ENCODE peak calls at places on chromosomes 5 and 9, in eight cellular contexts. One of them, this sample, is unnamed.

GRCh38 chr5:158398360-158399201 is 539.6 kb upstream of the CLINT1 start:
- DNase-seq in CD8-positive, alpha-beta T cell: no peak
- DNase-seq in dorsolateral prefrontal cortex: no peak
- DNase-seq in ovary: no peak
- DNase-seq in AG04450: no peak
- DNase-seq in naive thymus-derived CD4-positive, alpha-beta T cell: no peak
- DNase-seq in right cardiac atrium: no peak
- DNase-seq in IMR-90: no peak
- DNase-seq in this sample: no peak

GRCh38 chr9:92954078-92954861 is 6.9 kb downstream of the FGD3 start:
- DNase-seq in CD8-positive, alpha-beta T cell: peak
- DNase-seq in right cardiac atrium: no peak
- DNase-seq in dorsolateral prefrontal cortex: no peak
- DNase-seq in naive thymus-derived CD4-positive, alpha-beta T cell: peak
- DNase-seq in IMR-90: no peak
- DNase-seq in AG04450: no peak
- DNase-seq in ovary: no peak
- DNase-seq in this sample: peak

GRCh38 chr9:87405677-87406544 is 91.8 kb upstream of the DAPK1 start:
- DNase-seq in CD8-positive, alpha-beta T cell: no peak
- DNase-seq in right cardiac atrium: no peak
- DNase-seq in dorsolateral prefrontal cortex: no peak
- DNase-seq in AG04450: no peak
- DNase-seq in naive thymus-derived CD4-positive, alpha-beta T cell: no peak
- DNase-seq in IMR-90: no peak
- DNase-seq in ovary: peak
- DNase-seq in this sample: peak

GRCh38 chr9:33157960-33158359 is 9.2 kb downstream of the B4GALT1 start:
- DNase-seq in ovary: no peak
- DNase-seq in IMR-90: no peak
- DNase-seq in dorsolateral prefrontal cortex: no peak
- DNase-seq in AG04450: no peak
- DNase-seq in right cardiac atrium: no peak
- DNase-seq in CD8-positive, alpha-beta T cell: no peak
- DNase-seq in naive thymus-derived CD4-positive, alpha-beta T cell: no peak
- DNase-seq in this sample: peak

GRCh38 chr5:14870347-14871083 is 1.1 kb downstream of the ANKH start:
- DNase-seq in IMR-90: no peak
- DNase-seq in CD8-positive, alpha-beta T cell: peak
- DNase-seq in ovary: no peak
- DNase-seq in AG04450: no peak
- DNase-seq in naive thymus-derived CD4-positive, alpha-beta T cell: peak
- DNase-seq in right cardiac atrium: peak
- DNase-seq in dorsolateral prefrontal cortex: peak
- DNase-seq in this sample: no peak

GRCh38 chr9:38619556-38620447 is 594 bp downstream of the ANKRD18A start:
- DNase-seq in dorsolateral prefrontal cortex: no peak
- DNase-seq in AG04450: no peak
- DNase-seq in CD8-positive, alpha-beta T cell: no peak
- DNase-seq in right cardiac atrium: peak
- DNase-seq in ovary: no peak
- DNase-seq in IMR-90: no peak
- DNase-seq in naive thymus-derived CD4-positive, alpha-beta T cell: peak
- DNase-seq in this sample: no peak

GRCh38 chr5:154190652-154191304 is at the start of gene GALNT10:
- DNase-seq in CD8-positive, alpha-beta T cell: peak
- DNase-seq in IMR-90: peak
- DNase-seq in ovary: peak
- DNase-seq in right cardiac atrium: peak
- DNase-seq in dorsolateral prefrontal cortex: no peak
- DNase-seq in AG04450: no peak
- DNase-seq in naive thymus-derived CD4-positive, alpha-beta T cell: peak
- DNase-seq in this sample: no peak

GRCh38 chr5:138979684-138980275 is 104.6 kb upstream of the LRRTM2 start:
- DNase-seq in right cardiac atrium: no peak
- DNase-seq in naive thymus-derived CD4-positive, alpha-beta T cell: peak
- DNase-seq in dorsolateral prefrontal cortex: no peak
- DNase-seq in IMR-90: no peak
- DNase-seq in ovary: no peak
- DNase-seq in AG04450: no peak
- DNase-seq in CD8-positive, alpha-beta T cell: peak
- DNase-seq in this sample: peak

GRCh38 chr9:95626341-95626740 is 109.6 kb upstream of the PTCH1 start:
- DNase-seq in dorsolateral prefrontal cortex: no peak
- DNase-seq in IMR-90: no peak
- DNase-seq in ovary: no peak
- DNase-seq in right cardiac atrium: no peak
- DNase-seq in naive thymus-derived CD4-positive, alpha-beta T cell: no peak
- DNase-seq in AG04450: no peak
- DNase-seq in CD8-positive, alpha-beta T cell: no peak
- DNase-seq in this sample: no peak

GRCh38 chr5:74017786-74018211 is 391.8 kb downstream of the ARHGEF28 start:
- DNase-seq in ovary: no peak
- DNase-seq in IMR-90: peak
- DNase-seq in right cardiac atrium: no peak
- DNase-seq in AG04450: peak
- DNase-seq in CD8-positive, alpha-beta T cell: no peak
- DNase-seq in naive thymus-derived CD4-positive, alpha-beta T cell: no peak
- DNase-seq in dorsolateral prefrontal cortex: no peak
- DNase-seq in this sample: no peak
- H3K27ac ChIP-seq in ovary: no peak
- H3K27ac ChIP-seq in IMR-90: no peak
- H3K27ac ChIP-seq in right cardiac atrium: no peak
- H3K27ac ChIP-seq in AG04450: no peak
- H3K27ac ChIP-seq in CD8-positive, alpha-beta T cell: no peak
- H3K27ac ChIP-seq in naive thymus-derived CD4-positive, alpha-beta T cell: no peak
- H3K27ac ChIP-seq in dorsolateral prefrontal cortex: no peak
- H3K27ac ChIP-seq in this sample: no peak

GRCh38 chr5:69503144-69503488 is 10.5 kb downstream of the OCLN start:
- DNase-seq in right cardiac atrium: no peak
- DNase-seq in AG04450: no peak
- DNase-seq in naive thymus-derived CD4-positive, alpha-beta T cell: no peak
- DNase-seq in dorsolateral prefrontal cortex: no peak
- DNase-seq in IMR-90: no peak
- DNase-seq in CD8-positive, alpha-beta T cell: no peak
- DNase-seq in ovary: no peak
- DNase-seq in this sample: no peak

GRCh38 chr5:69498384-69498783 is 5.8 kb downstream of the OCLN start:
- DNase-seq in dorsolateral prefrontal cortex: no peak
- DNase-seq in CD8-positive, alpha-beta T cell: no peak
- DNase-seq in right cardiac atrium: no peak
- DNase-seq in IMR-90: no peak
- DNase-seq in naive thymus-derived CD4-positive, alpha-beta T cell: no peak
- DNase-seq in ovary: no peak
- DNase-seq in AG04450: no peak
- DNase-seq in this sample: no peak

GRCh38 chr5:69505306-69505705 is 12.7 kb downstream of the OCLN start:
- DNase-seq in right cardiac atrium: no peak
- DNase-seq in naive thymus-derived CD4-positive, alpha-beta T cell: no peak
- DNase-seq in dorsolateral prefrontal cortex: no peak
- DNase-seq in ovary: no peak
- DNase-seq in IMR-90: no peak
- DNase-seq in CD8-positive, alpha-beta T cell: no peak
- DNase-seq in AG04450: no peak
- DNase-seq in this sample: no peak

GRCh38 chr5:69504036-69504435 is 11.4 kb downstream of the OCLN start:
- DNase-seq in naive thymus-derived CD4-positive, alpha-beta T cell: no peak
- DNase-seq in right cardiac atrium: no peak
- DNase-seq in IMR-90: peak
- DNase-seq in CD8-positive, alpha-beta T cell: no peak
- DNase-seq in ovary: no peak
- DNase-seq in AG04450: no peak
- DNase-seq in dorsolateral prefrontal cortex: no peak
- DNase-seq in this sample: no peak

DNA sequence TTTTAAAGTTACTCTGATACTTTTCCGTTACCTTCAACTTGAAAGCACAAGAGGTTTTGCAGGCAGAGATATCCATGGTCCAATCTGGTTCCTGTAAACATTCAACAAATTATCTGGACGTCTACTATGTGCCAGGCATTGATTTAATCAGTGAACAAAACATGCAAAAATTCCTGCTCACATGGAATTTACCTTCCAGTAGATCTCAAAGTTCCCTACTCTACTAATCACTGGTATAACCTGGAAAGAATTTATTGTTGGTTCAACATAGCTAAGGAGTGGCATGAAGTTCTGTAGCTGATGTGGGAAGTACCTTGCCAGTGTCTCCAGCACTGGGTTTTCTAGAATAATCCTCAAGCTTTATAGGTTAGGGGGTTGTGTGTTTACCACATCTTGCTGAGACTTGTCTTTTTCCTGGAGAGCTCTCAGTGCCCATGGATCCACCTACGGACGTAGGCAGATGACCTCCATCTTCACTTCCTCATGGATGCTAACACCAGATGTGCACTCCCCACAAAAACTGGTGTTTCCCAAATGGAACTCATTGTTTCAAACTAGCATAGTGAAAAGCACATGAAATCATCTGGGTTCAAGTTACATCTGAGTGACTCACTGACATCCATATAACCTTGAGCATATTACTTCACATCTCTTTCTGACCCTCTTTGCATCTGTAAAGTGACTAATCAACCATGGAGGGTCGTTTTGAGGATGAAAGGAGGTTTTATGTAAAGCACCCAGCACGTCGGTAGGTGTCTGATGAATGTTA is 10.0 kb downstream of the OCLN start:
- DNase-seq in IMR-90: peak
- DNase-seq in right cardiac atrium: no peak
- DNase-seq in AG04450: peak
- DNase-seq in CD8-positive, alpha-beta T cell: no peak
- DNase-seq in ovary: no peak
- DNase-seq in dorsolateral prefrontal cortex: no peak
- DNase-seq in naive thymus-derived CD4-positive, alpha-beta T cell: no peak
- DNase-seq in this sample: no peak
- H3K4me3 ChIP-seq in IMR-90: no peak
- H3K4me3 ChIP-seq in right cardiac atrium: no peak
- H3K4me3 ChIP-seq in AG04450: no peak
- H3K4me3 ChIP-seq in CD8-positive, alpha-beta T cell: no peak
- H3K4me3 ChIP-seq in ovary: no peak
- H3K4me3 ChIP-seq in dorsolateral prefrontal cortex: no peak
- H3K4me3 ChIP-seq in naive thymus-derived CD4-positive, alpha-beta T cell: no peak
- H3K4me3 ChIP-seq in this sample: no peak

GRCh38 chr5:137621306-137621705 is 114.6 kb downstream of the KLHL3 start:
- DNase-seq in IMR-90: no peak
- DNase-seq in AG04450: no peak
- DNase-seq in naive thymus-derived CD4-positive, alpha-beta T cell: no peak
- DNase-seq in CD8-positive, alpha-beta T cell: no peak
- DNase-seq in dorsolateral prefrontal cortex: no peak
- DNase-seq in ovary: no peak
- DNase-seq in right cardiac atrium: no peak
- DNase-seq in this sample: peak

GRCh38 chr5:137616046-137616445 is 116.9 kb upstream of the SPOCK1 start:
- DNase-seq in AG04450: no peak
- DNase-seq in dorsolateral prefrontal cortex: no peak
- DNase-seq in CD8-positive, alpha-beta T cell: no peak
- DNase-seq in naive thymus-derived CD4-positive, alpha-beta T cell: no peak
- DNase-seq in IMR-90: no peak
- DNase-seq in right cardiac atrium: no peak
- DNase-seq in ovary: no peak
- DNase-seq in this sample: peak

GRCh38 chr5:137617806-137618205 is 118.1 kb downstream of the KLHL3 start:
- DNase-seq in naive thymus-derived CD4-positive, alpha-beta T cell: no peak
- DNase-seq in AG04450: no peak
- DNase-seq in CD8-positive, alpha-beta T cell: no peak
- DNase-seq in IMR-90: peak
- DNase-seq in dorsolateral prefrontal cortex: no peak
- DNase-seq in ovary: no peak
- DNase-seq in right cardiac atrium: no peak
- DNase-seq in this sample: peak

GRCh38 chr5:137619191-137619870 is 116.6 kb downstream of the KLHL3 start:
- DNase-seq in ovary: peak
- DNase-seq in right cardiac atrium: peak
- DNase-seq in AG04450: peak
- DNase-seq in naive thymus-derived CD4-positive, alpha-beta T cell: no peak
- DNase-seq in dorsolateral prefrontal cortex: no peak
- DNase-seq in CD8-positive, alpha-beta T cell: no peak
- DNase-seq in IMR-90: peak
- DNase-seq in this sample: peak

GRCh38 chr5:137618476-137618875 is 117.4 kb downstream of the KLHL3 start:
- DNase-seq in ovary: no peak
- DNase-seq in naive thymus-derived CD4-positive, alpha-beta T cell: no peak
- DNase-seq in right cardiac atrium: no peak
- DNase-seq in CD8-positive, alpha-beta T cell: no peak
- DNase-seq in dorsolateral prefrontal cortex: no peak
- DNase-seq in AG04450: no peak
- DNase-seq in IMR-90: no peak
- DNase-seq in this sample: no peak
- H3K27ac ChIP-seq in ovary: no peak
- H3K27ac ChIP-seq in naive thymus-derived CD4-positive, alpha-beta T cell: no peak
- H3K27ac ChIP-seq in right cardiac atrium: no peak
- H3K27ac ChIP-seq in CD8-positive, alpha-beta T cell: no peak
- H3K27ac ChIP-seq in dorsolateral prefrontal cortex: no peak
- H3K27ac ChIP-seq in AG04450: no peak
- H3K27ac ChIP-seq in IMR-90: no peak
- H3K27ac ChIP-seq in this sample: peak

GRCh38 chr5:58764199-58764598 is 181.3 kb downstream of the RAB3C start:
- DNase-seq in naive thymus-derived CD4-positive, alpha-beta T cell: no peak
- DNase-seq in right cardiac atrium: no peak
- DNase-seq in CD8-positive, alpha-beta T cell: no peak
- DNase-seq in AG04450: no peak
- DNase-seq in IMR-90: no peak
- DNase-seq in ovary: no peak
- DNase-seq in dorsolateral prefrontal cortex: no peak
- DNase-seq in this sample: no peak

GRCh38 chr5:58761418-58761817 is 178.5 kb downstream of the RAB3C start:
- DNase-seq in naive thymus-derived CD4-positive, alpha-beta T cell: no peak
- DNase-seq in right cardiac atrium: no peak
- DNase-seq in IMR-90: no peak
- DNase-seq in CD8-positive, alpha-beta T cell: no peak
- DNase-seq in ovary: no peak
- DNase-seq in AG04450: no peak
- DNase-seq in dorsolateral prefrontal cortex: no peak
- DNase-seq in this sample: no peak

GRCh38 chr5:58763390-58763789 is 180.5 kb downstream of the RAB3C start:
- DNase-seq in dorsolateral prefrontal cortex: no peak
- DNase-seq in naive thymus-derived CD4-positive, alpha-beta T cell: no peak
- DNase-seq in ovary: no peak
- DNase-seq in AG04450: no peak
- DNase-seq in right cardiac atrium: no peak
- DNase-seq in IMR-90: no peak
- DNase-seq in CD8-positive, alpha-beta T cell: no peak
- DNase-seq in this sample: no peak

GRCh38 chr5:58755397-58755796 is 172.5 kb downstream of the RAB3C start:
- DNase-seq in right cardiac atrium: no peak
- DNase-seq in CD8-positive, alpha-beta T cell: no peak
- DNase-seq in dorsolateral prefrontal cortex: no peak
- DNase-seq in IMR-90: no peak
- DNase-seq in naive thymus-derived CD4-positive, alpha-beta T cell: no peak
- DNase-seq in ovary: no peak
- DNase-seq in AG04450: no peak
- DNase-seq in this sample: no peak

GRCh38 chr5:58759745-58760144 is 176.9 kb downstream of the RAB3C start:
- DNase-seq in ovary: no peak
- DNase-seq in right cardiac atrium: no peak
- DNase-seq in AG04450: no peak
- DNase-seq in dorsolateral prefrontal cortex: no peak
- DNase-seq in naive thymus-derived CD4-positive, alpha-beta T cell: no peak
- DNase-seq in CD8-positive, alpha-beta T cell: no peak
- DNase-seq in IMR-90: no peak
- DNase-seq in this sample: no peak
- H3K4me3 ChIP-seq in ovary: peak
- H3K4me3 ChIP-seq in right cardiac atrium: peak
- H3K4me3 ChIP-seq in AG04450: no peak
- H3K4me3 ChIP-seq in dorsolateral prefrontal cortex: peak
- H3K4me3 ChIP-seq in naive thymus-derived CD4-positive, alpha-beta T cell: peak
- H3K4me3 ChIP-seq in CD8-positive, alpha-beta T cell: peak
- H3K4me3 ChIP-seq in IMR-90: no peak
- H3K4me3 ChIP-seq in this sample: peak

GRCh38 chr9:80796662-80797426 is 892.5 kb downstream of the TLE1 start:
- DNase-seq in CD8-positive, alpha-beta T cell: no peak
- DNase-seq in dorsolateral prefrontal cortex: no peak
- DNase-seq in AG04450: no peak
- DNase-seq in naive thymus-derived CD4-positive, alpha-beta T cell: no peak
- DNase-seq in right cardiac atrium: no peak
- DNase-seq in ovary: peak
- DNase-seq in IMR-90: no peak
- DNase-seq in this sample: no peak
- H3K27ac ChIP-seq in CD8-positive, alpha-beta T cell: no peak
- H3K27ac ChIP-seq in dorsolateral prefrontal cortex: peak
- H3K27ac ChIP-seq in AG04450: no peak
- H3K27ac ChIP-seq in naive thymus-derived CD4-positive, alpha-beta T cell: no peak
- H3K27ac ChIP-seq in right cardiac atrium: no peak
- H3K27ac ChIP-seq in ovary: no peak
- H3K27ac ChIP-seq in IMR-90: no peak
- H3K27ac ChIP-seq in this sample: no peak

This sample was measured in right atrium auricular region.